ENCODE peak calls at places on chromosomes 3 and 15, in six cellular contexts. One of them, this sample, is unnamed.

GRCh38 chr3:46926871-46927717 is 49.5 kb downstream of the CCDC12 start:
- DNase-seq in SJSA1: no peak
- DNase-seq in lower lobe of right lung: peak; percentile 68
- DNase-seq in brain microvascular endothelial cell: no peak
- DNase-seq in colonic mucosa: peak; percentile 42
- DNase-seq in fibroblast of lung: no peak
- DNase-seq in this sample: no peak

GRCh38 chr3:27559835-27560234 is 75.7 kb upstream of the SLC4A7 start:
- DNase-seq in fibroblast of lung: peak; percentile 93
- DNase-seq in lower lobe of right lung: no peak
- DNase-seq in SJSA1: no peak
- DNase-seq in colonic mucosa: peak; percentile 29
- DNase-seq in brain microvascular endothelial cell: peak; percentile 72
- DNase-seq in this sample: no peak

GRCh38 chr3:12835005-12835665 is 6.2 kb downstream of the RPL32 start:
- DNase-seq in fibroblast of lung: no peak
- DNase-seq in brain microvascular endothelial cell: no peak
- DNase-seq in SJSA1: no peak
- DNase-seq in colonic mucosa: no peak
- DNase-seq in lower lobe of right lung: no peak
- DNase-seq in this sample: no peak

GRCh38 chr3:27675287-27675686 is 46.8 kb downstream of the EOMES start:
- DNase-seq in SJSA1: no peak
- DNase-seq in fibroblast of lung: peak; percentile 89
- DNase-seq in lower lobe of right lung: no peak
- DNase-seq in colonic mucosa: no peak
- DNase-seq in brain microvascular endothelial cell: peak; percentile 28
- DNase-seq in this sample: no peak

GRCh38 chr3:172135766-172136729 is 96.7 kb downstream of the FNDC3B start:
- DNase-seq in brain microvascular endothelial cell: peak; percentile 48
- DNase-seq in SJSA1: no peak
- DNase-seq in fibroblast of lung: peak; percentile 75
- DNase-seq in colonic mucosa: no peak
- DNase-seq in lower lobe of right lung: no peak
- DNase-seq in this sample: no peak

GRCh38 chr3:137103739-137104138 is 146.0 kb downstream of the IL20RB start:
- DNase-seq in lower lobe of right lung: no peak
- DNase-seq in colonic mucosa: no peak
- DNase-seq in brain microvascular endothelial cell: no peak
- DNase-seq in fibroblast of lung: peak; percentile 13
- DNase-seq in SJSA1: no peak
- DNase-seq in this sample: no peak

GRCh38 chr3:119418641-119419040 is 44.8 kb downstream of the TMEM39A start:
- DNase-seq in brain microvascular endothelial cell: no peak
- DNase-seq in fibroblast of lung: peak; percentile 18
- DNase-seq in colonic mucosa: no peak
- DNase-seq in lower lobe of right lung: no peak
- DNase-seq in SJSA1: peak; percentile 4
- DNase-seq in this sample: no peak

GRCh38 chr3:70393881-70394612 is 81.6 kb upstream of the MDFIC2 start:
- DNase-seq in colonic mucosa: no peak
- DNase-seq in SJSA1: no peak
- DNase-seq in fibroblast of lung: no peak
- DNase-seq in brain microvascular endothelial cell: no peak
- DNase-seq in lower lobe of right lung: no peak
- DNase-seq in this sample: no peak

GRCh38 chr3:188634285-188634684 is 480.3 kb downstream of the LPP start:
- DNase-seq in brain microvascular endothelial cell: no peak
- DNase-seq in fibroblast of lung: no peak
- DNase-seq in SJSA1: no peak
- DNase-seq in lower lobe of right lung: no peak
- DNase-seq in colonic mucosa: no peak
- DNase-seq in this sample: no peak

DNA sequence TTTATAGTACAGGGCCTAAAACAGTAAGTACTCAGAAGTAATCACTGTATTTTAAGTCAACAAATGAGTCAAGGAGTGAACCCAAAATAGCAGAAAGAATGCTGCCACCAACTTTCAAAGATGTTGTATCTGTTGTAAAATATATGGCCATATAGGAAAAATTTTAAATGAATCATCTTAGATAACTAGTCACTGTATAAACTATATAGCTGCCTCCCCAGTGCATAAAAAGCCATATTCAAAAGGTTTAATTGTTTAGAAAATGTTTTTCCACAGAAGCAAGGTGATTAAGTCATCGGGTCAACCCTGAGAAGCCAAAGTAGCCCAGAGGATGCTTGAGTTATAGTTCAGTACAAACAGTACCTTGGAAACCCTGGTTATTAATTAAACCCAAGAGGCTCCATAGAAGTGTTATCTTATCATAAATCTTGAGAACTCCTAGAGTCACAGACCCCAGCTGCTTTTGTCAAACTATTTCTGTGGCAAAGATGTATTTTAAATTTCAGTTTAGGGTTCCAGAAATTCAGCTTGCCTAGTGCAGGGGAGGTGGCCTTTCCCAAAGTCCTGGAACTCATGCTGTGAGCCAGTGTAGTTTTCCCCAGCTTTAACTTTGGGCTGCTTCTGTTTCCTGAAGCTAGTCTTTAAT is 39.2 kb downstream of the MBNL1 start:
- DNase-seq in brain microvascular endothelial cell: peak; percentile 57
- DNase-seq in SJSA1: peak; percentile 46
- DNase-seq in colonic mucosa: peak; percentile 38
- DNase-seq in lower lobe of right lung: no peak
- DNase-seq in fibroblast of lung: peak; percentile 28
- DNase-seq in this sample: no peak
- H3K27ac ChIP-seq in brain microvascular endothelial cell: peak overlapping the region; percentile 49
- H3K27ac ChIP-seq in SJSA1: peak overlapping the region; percentile 33
- H3K27ac ChIP-seq in colonic mucosa: peak overlapping the region; percentile 78
- H3K27ac ChIP-seq in lower lobe of right lung: peak overlapping the region; percentile 73
- H3K27ac ChIP-seq in fibroblast of lung: peak overlapping the region; percentile 51
- H3K27ac ChIP-seq in this sample: peak overlapping the region; percentile 73

GRCh38 chr3:13870902-13871301 is 9.0 kb downstream of the WNT7A start:
- DNase-seq in colonic mucosa: no peak
- DNase-seq in lower lobe of right lung: no peak
- DNase-seq in brain microvascular endothelial cell: no peak
- DNase-seq in SJSA1: no peak
- DNase-seq in fibroblast of lung: no peak
- DNase-seq in this sample: no peak
- H3K36me3 ChIP-seq in colonic mucosa: no peaks in the 10 kb centered on the region
- H3K36me3 ChIP-seq in lower lobe of right lung: no peaks in the 10 kb centered on the region
- H3K36me3 ChIP-seq in brain microvascular endothelial cell: no peaks in the 10 kb centered on the region
- H3K36me3 ChIP-seq in SJSA1: no peaks in the 10 kb centered on the region
- H3K36me3 ChIP-seq in fibroblast of lung: no peaks in the 10 kb centered on the region
- H3K36me3 ChIP-seq in this sample: no peaks in the 10 kb centered on the region

GRCh38 chr15:101122266-101122665 is 129.6 kb downstream of the CHSY1 start:
- DNase-seq in fibroblast of lung: no peak
- DNase-seq in lower lobe of right lung: no peak
- DNase-seq in colonic mucosa: no peak
- DNase-seq in brain microvascular endothelial cell: no peak
- DNase-seq in SJSA1: no peak
- DNase-seq in this sample: no peak
- H3K27ac ChIP-seq in fibroblast of lung: peak overlapping the region; percentile 82
- H3K27ac ChIP-seq in lower lobe of right lung: peak overlapping the region; percentile 82
- H3K27ac ChIP-seq in colonic mucosa: peak overlapping the region; percentile 44
- H3K27ac ChIP-seq in brain microvascular endothelial cell: peak overlapping the region; percentile 74
- H3K27ac ChIP-seq in SJSA1: peak overlapping the region; percentile 65
- H3K27ac ChIP-seq in this sample: peak overlapping the region; percentile 85

DNA sequence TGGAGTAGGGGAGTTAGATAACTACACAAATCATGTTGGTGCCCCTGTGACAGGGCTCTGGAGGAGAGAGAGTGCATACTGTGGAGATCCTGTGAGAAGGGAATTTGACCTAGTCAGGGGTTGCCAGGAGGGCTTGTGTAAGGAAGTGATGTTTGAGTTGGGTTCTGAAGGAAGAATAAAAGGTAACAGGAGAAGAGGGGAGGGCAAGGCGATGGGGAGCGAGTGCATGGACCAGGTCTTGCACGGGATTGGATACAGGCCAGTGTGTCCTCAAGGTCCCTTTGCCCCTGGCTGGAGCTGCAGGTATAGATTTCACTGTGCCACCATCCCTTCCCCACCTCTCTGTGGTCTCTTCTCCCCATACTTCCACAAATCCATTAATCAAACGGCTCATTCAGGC is 83.9 kb downstream of the RGMA start:
- DNase-seq in colonic mucosa: no peak
- DNase-seq in fibroblast of lung: no peak
- DNase-seq in lower lobe of right lung: no peak
- DNase-seq in brain microvascular endothelial cell: no peak
- DNase-seq in SJSA1: no peak
- DNase-seq in this sample: no peak
- H3K36me3 ChIP-seq in colonic mucosa: peaks cover 48% of the 10 kb centered on the region
- H3K36me3 ChIP-seq in fibroblast of lung: peaks cover 26% of the 10 kb centered on the region
- H3K36me3 ChIP-seq in lower lobe of right lung: peaks cover 98% of the 10 kb centered on the region
- H3K36me3 ChIP-seq in brain microvascular endothelial cell: peaks cover 91% of the 10 kb centered on the region
- H3K36me3 ChIP-seq in SJSA1: peaks cover 96% of the 10 kb centered on the region
- H3K36me3 ChIP-seq in this sample: no peaks in the 10 kb centered on the region

DNA sequence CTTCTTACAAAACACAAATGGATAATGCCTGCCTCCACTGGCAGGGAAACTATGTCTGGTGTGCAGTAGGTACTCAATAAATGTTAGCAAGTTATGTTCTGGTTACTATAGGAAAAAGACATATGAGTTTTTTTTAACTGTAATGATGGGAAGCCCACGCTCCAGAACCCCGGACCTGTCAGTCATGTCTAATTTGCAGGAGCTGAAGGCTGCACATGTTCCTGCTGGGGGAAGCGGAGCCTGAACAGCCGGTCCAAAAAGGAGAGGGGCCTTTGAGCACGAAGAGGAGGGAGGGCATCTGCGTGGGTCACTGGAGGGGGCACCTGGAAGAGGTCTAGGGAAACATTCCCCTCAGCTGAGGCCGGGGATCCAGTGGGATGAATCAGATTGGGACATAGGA is 113.2 kb downstream of the DGKG start:
- DNase-seq in brain microvascular endothelial cell: no peak
- DNase-seq in colonic mucosa: no peak
- DNase-seq in lower lobe of right lung: no peak
- DNase-seq in SJSA1: no peak
- DNase-seq in fibroblast of lung: no peak
- DNase-seq in this sample: no peak
- H3K27ac ChIP-seq in brain microvascular endothelial cell: no peak overlapping the region
- H3K27ac ChIP-seq in colonic mucosa: no peak overlapping the region
- H3K27ac ChIP-seq in lower lobe of right lung: no peak overlapping the region
- H3K27ac ChIP-seq in SJSA1: no peak overlapping the region
- H3K27ac ChIP-seq in fibroblast of lung: no peak overlapping the region
- H3K27ac ChIP-seq in this sample: no peak overlapping the region

GRCh38 chr15:64961013-64961412 is 28.7 kb downstream of the SPG21 start:
- DNase-seq in SJSA1: no peak
- DNase-seq in colonic mucosa: no peak
- DNase-seq in fibroblast of lung: no peak
- DNase-seq in lower lobe of right lung: no peak
- DNase-seq in brain microvascular endothelial cell: no peak
- DNase-seq in this sample: no peak
- H3K36me3 ChIP-seq in SJSA1: peaks cover 75% of the 10 kb centered on the region
- H3K36me3 ChIP-seq in colonic mucosa: peaks cover 18% of the 10 kb centered on the region
- H3K36me3 ChIP-seq in fibroblast of lung: peaks cover 11% of the 10 kb centered on the region
- H3K36me3 ChIP-seq in lower lobe of right lung: peaks cover 99% of the 10 kb centered on the region
- H3K36me3 ChIP-seq in brain microvascular endothelial cell: peaks cover 74% of the 10 kb centered on the region
- H3K36me3 ChIP-seq in this sample: no peaks in the 10 kb centered on the region